ENCODE peak calls at places on chromosomes 13 and 19, in ten cellular contexts. U, K, T, F, Z, R, H, J, V and W are unnamed samples.

GRCh38 chr13:54367639-54368271 is 1339.1 kb downstream of the OLFM4 start:
- DNase-seq in U (no peak), K (no peak), T (no peak), F (no peak), Z (no peak), R (no peak), H (no peak), J (no peak), V (no peak), W (no peak)

GRCh38 chr13:77300176-77301141 is 26.4 kb downstream of the MYCBP2 start:
- DNase-seq in U (no peak), K (no peak), T (no peak), F (no peak), Z (no peak), R (no peak), H (no peak), J (no peak), V (peak), W (peak)

GRCh38 chr13:73767747-73768315 is 366.4 kb downstream of the KLF12 start:
- DNase-seq in U (peak), K (no peak), T (no peak), F (peak), Z (no peak), R (no peak), H (no peak), J (no peak), V (peak), W (no peak)

GRCh38 chr19:3818918-3819317 is 32.7 kb upstream of the MATK start:
- DNase-seq in U (no peak), K (no peak), T (no peak), F (no peak), Z (no peak), R (no peak), H (no peak), J (no peak), V (no peak), W (no peak)

GRCh38 chr13:91106565-91106964 is 240.9 kb upstream of the MIR17HG start:
- DNase-seq in U (no peak), K (no peak), T (no peak), F (no peak), Z (no peak), R (no peak), H (no peak), J (no peak), V (no peak), W (no peak)

GRCh38 chr13:96835591-96835990 is 158.7 kb downstream of the OXGR1 start:
- DNase-seq in U (no peak), K (no peak), T (no peak), F (no peak), Z (no peak), R (no peak), H (no peak), J (no peak), V (no peak), W (no peak)

GRCh38 chr13:42119875-42120274 is 71.4 kb downstream of the DGKH start:
- DNase-seq in U (no peak), K (no peak), T (no peak), F (no peak), Z (no peak), R (no peak), H (no peak), J (no peak), V (no peak), W (no peak)

GRCh38 chr19:39254539-39255345 is 6.1 kb upstream of the IFNL4 start:
- DNase-seq in U (no peak), K (no peak), T (no peak), F (no peak), Z (no peak), R (no peak), H (no peak), J (no peak), V (no peak), W (no peak)

GRCh38 chr19:35262101-35262761 is 6.5 kb upstream of the USF2 start:
- DNase-seq in U (peak), K (no peak), T (no peak), F (no peak), Z (no peak), R (no peak), H (no peak), J (no peak), V (no peak), W (no peak)

GRCh38 chr13:32902898-32903297 is 113.3 kb upstream of the KL start:
- DNase-seq in U (no peak), K (peak), T (no peak), F (no peak), Z (no peak), R (peak), H (peak), J (no peak), V (no peak), W (peak)

GRCh38 chr13:44280461-44280860 is 93.2 kb upstream of the SERP2 start:
- DNase-seq in U (no peak), K (no peak), T (no peak), F (no peak), Z (no peak), R (no peak), H (no peak), J (no peak), V (peak), W (peak)

GRCh38 chr19:44720945-44721344 is 22.0 kb downstream of the CEACAM16 start:
- DNase-seq in U (no peak), K (no peak), T (no peak), F (no peak), Z (no peak), R (no peak), H (no peak), J (no peak), V (no peak), W (peak)

GRCh38 chr19:31591258-31591657 is 242.0 kb upstream of the TSHZ3 start:
- DNase-seq in U (no peak), K (no peak), T (no peak), F (no peak), Z (no peak), R (no peak), H (no peak), J (no peak), V (no peak), W (no peak)

GRCh38 chr19:42023121-42023942 is 29.3 kb upstream of the ATP1A3 start:
- DNase-seq in U (peak), K (no peak), T (no peak), F (peak), Z (no peak), R (no peak), H (no peak), J (peak), V (peak), W (peak)

GRCh38 chr13:110875243-110875642 is 39.6 kb downstream of the ANKRD10 start:
- DNase-seq in U (no peak), K (no peak), T (no peak), F (no peak), Z (no peak), R (no peak), H (no peak), J (no peak), V (no peak), W (no peak)